ENCODE peak calls at places on chromosomes 16 and 17, in four cellular contexts. One of them, this sample, is unnamed.

GRCh38 chr17:9258115-9259020 is 237.1 kb downstream of the NTN1 start:
- DNase-seq in fibroblast of lung: no peak
- DNase-seq in PC-3: no peak
- DNase-seq in neural progenitor cell: no peak
- DNase-seq in this sample: no peak

GRCh38 chr17:61481421-61481820 is 29.2 kb downstream of the TBX4 start:
- DNase-seq in fibroblast of lung: no peak
- DNase-seq in PC-3: no peak
- DNase-seq in neural progenitor cell: no peak
- DNase-seq in this sample: no peak

GRCh38 chr17:42548070-42548837 is 4.5 kb upstream of the HSD17B1 start:
- DNase-seq in fibroblast of lung: no peak
- DNase-seq in PC-3: peak; percentile 81
- DNase-seq in neural progenitor cell: peak; percentile 90
- DNase-seq in this sample: peak; percentile 97

GRCh38 chr17:77494664-77495435 is 354.1 kb downstream of the SEC14L1 start:
- DNase-seq in fibroblast of lung: peak; percentile 78
- DNase-seq in PC-3: peak; percentile 83
- DNase-seq in neural progenitor cell: peak; percentile 87
- DNase-seq in this sample: peak; percentile 91

GRCh38 chr17:35192708-35193107 is 1.5 kb downstream of the SLC35G3 start:
- DNase-seq in fibroblast of lung: no peak
- DNase-seq in PC-3: no peak
- DNase-seq in neural progenitor cell: no peak
- DNase-seq in this sample: no peak

GRCh38 chr16:14531101-14531500 is 99.0 kb downstream of the PARN start:
- DNase-seq in fibroblast of lung: no peak
- DNase-seq in PC-3: no peak
- DNase-seq in neural progenitor cell: no peak
- DNase-seq in this sample: no peak

GRCh38 chr16:7408700-7409340 is 76.2 kb downstream of the RBFOX1 start:
- DNase-seq in fibroblast of lung: no peak
- DNase-seq in PC-3: no peak
- DNase-seq in neural progenitor cell: peak; percentile 7
- DNase-seq in this sample: no peak

GRCh38 chr16:84976644-84977400 is 34.5 kb downstream of the ZDHHC7 start:
- DNase-seq in fibroblast of lung: no peak
- DNase-seq in PC-3: no peak
- DNase-seq in neural progenitor cell: no peak
- DNase-seq in this sample: no peak

GRCh38 chr17:4899341-4900230 is at the start of gene C17orf107:
- DNase-seq in fibroblast of lung: peak; percentile 72
- DNase-seq in PC-3: no peak
- DNase-seq in neural progenitor cell: peak; percentile 81
- DNase-seq in this sample: no peak

GRCh38 chr17:325270-325976 is 27.2 kb downstream of the RPH3AL start:
- DNase-seq in fibroblast of lung: no peak
- DNase-seq in PC-3: no peak
- DNase-seq in neural progenitor cell: no peak
- DNase-seq in this sample: no peak

GRCh38 chr17:28738680-28739384 is 5.0 kb upstream of the TRAF4 start:
- DNase-seq in fibroblast of lung: no peak
- DNase-seq in PC-3: no peak
- DNase-seq in neural progenitor cell: no peak
- DNase-seq in this sample: no peak

GRCh38 chr16:3044708-3045107 is 1.7 kb upstream of the MMP25 start:
- DNase-seq in fibroblast of lung: no peak
- DNase-seq in PC-3: no peak
- DNase-seq in neural progenitor cell: no peak
- DNase-seq in this sample: no peak

GRCh38 chr16:3047387-3047720 is 993 bp downstream of the MMP25 start:
- DNase-seq in fibroblast of lung: no peak
- DNase-seq in PC-3: no peak
- DNase-seq in neural progenitor cell: no peak
- DNase-seq in this sample: no peak

GRCh38 chr16:3046506-3047386 is at the start of gene MMP25:
- DNase-seq in fibroblast of lung: no peak
- DNase-seq in PC-3: no peak
- DNase-seq in neural progenitor cell: peak; percentile 61
- DNase-seq in this sample: no peak

GRCh38 chr16:3042376-3042775 is 4.0 kb upstream of the MMP25 start:
- DNase-seq in fibroblast of lung: no peak
- DNase-seq in PC-3: no peak
- DNase-seq in neural progenitor cell: no peak
- DNase-seq in this sample: no peak

GRCh38 chr16:3045758-3046505 is 429 bp upstream of the MMP25 start:
- DNase-seq in fibroblast of lung: no peak
- DNase-seq in PC-3: no peak
- DNase-seq in neural progenitor cell: peak; percentile 66
- DNase-seq in this sample: no peak
- TF ChIP-seq EZH2 in fibroblast of lung: peak; percentile 92
- TF ChIP-seq EZH2 in PC-3: no peak
- TF ChIP-seq EZH2 in neural progenitor cell: peak; percentile 81
- TF ChIP-seq EZH2 in this sample: no peak

GRCh38 chr16:28259091-28259780 is 33.1 kb upstream of the SBK1 start:
- DNase-seq in fibroblast of lung: no peak
- DNase-seq in PC-3: no peak
- DNase-seq in neural progenitor cell: no peak
- DNase-seq in this sample: no peak
- TF ChIP-seq EZH2 in fibroblast of lung: no peak
- TF ChIP-seq EZH2 in PC-3: no peak
- TF ChIP-seq EZH2 in neural progenitor cell: no peak
- TF ChIP-seq EZH2 in this sample: no peak

GRCh38 chr17:74862108-74862901 is 2.6 kb upstream of the GRIN2C start:
- DNase-seq in fibroblast of lung: peak; percentile 33
- DNase-seq in PC-3: peak; percentile 36
- DNase-seq in neural progenitor cell: peak; percentile 93
- DNase-seq in this sample: peak; percentile 94
- TF ChIP-seq EZH2 in fibroblast of lung: peak; percentile 76
- TF ChIP-seq EZH2 in PC-3: no peak
- TF ChIP-seq EZH2 in neural progenitor cell: peak; percentile 7
- TF ChIP-seq EZH2 in this sample: no peak

DNA sequence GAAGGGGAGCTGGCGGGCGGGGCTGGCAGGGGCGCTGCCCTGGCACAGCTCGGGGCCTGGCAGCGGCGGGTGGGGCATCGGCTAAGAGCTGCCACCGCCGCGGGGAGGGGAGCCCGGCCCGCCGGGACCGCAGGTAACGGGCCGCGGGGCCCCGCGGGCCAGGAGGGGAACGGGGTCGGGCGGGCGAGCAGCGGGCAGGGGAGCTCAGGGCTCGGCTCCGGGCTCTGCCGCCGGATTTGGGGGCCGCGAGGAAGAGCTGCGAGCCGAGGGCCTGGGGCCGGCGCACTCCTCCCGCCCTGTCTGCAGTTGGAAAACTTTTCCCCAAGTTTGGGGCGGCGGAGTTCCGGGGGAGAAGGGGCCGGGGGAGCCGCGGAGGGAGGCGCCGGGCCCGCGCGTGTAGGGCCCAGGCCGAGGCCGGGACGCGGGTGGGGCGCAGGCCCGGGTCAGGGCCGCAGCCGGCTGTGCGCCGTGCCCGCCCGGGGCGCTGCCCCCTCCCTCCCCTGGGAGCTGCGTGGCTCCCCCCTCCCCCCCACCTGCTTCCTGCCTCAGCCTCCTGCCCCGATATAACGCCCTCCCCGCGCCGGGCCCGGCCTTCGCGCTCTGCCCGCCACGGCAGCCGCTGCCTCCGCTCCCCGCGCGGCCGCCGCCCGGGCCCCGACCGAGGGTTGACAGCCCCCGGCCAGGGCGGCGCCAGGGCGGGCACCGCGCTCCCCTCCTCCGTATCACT is 754 bp downstream of the HIC1 start:
- DNase-seq in fibroblast of lung: peak; percentile 67
- DNase-seq in PC-3: no peak
- DNase-seq in neural progenitor cell: no peak
- DNase-seq in this sample: no peak
- TF ChIP-seq EZH2 in fibroblast of lung: no peak
- TF ChIP-seq EZH2 in PC-3: no peak
- TF ChIP-seq EZH2 in neural progenitor cell: no peak
- TF ChIP-seq EZH2 in this sample: peak; percentile 11

GRCh38 chr17:82710499-82711232 is 5.8 kb upstream of the FN3KRP start:
- DNase-seq in fibroblast of lung: no peak
- DNase-seq in PC-3: no peak
- DNase-seq in neural progenitor cell: peak; percentile 26
- DNase-seq in this sample: no peak

GRCh38 chr17:82709024-82709675 is 7.4 kb upstream of the FN3KRP start:
- DNase-seq in fibroblast of lung: no peak
- DNase-seq in PC-3: no peak
- DNase-seq in neural progenitor cell: no peak
- DNase-seq in this sample: no peak

GRCh38 chr17:82709676-82710498 is 6.6 kb upstream of the FN3KRP start:
- DNase-seq in fibroblast of lung: no peak
- DNase-seq in PC-3: no peak
- DNase-seq in neural progenitor cell: no peak
- DNase-seq in this sample: no peak

GRCh38 chr17:82716383-82717181 is at the start of gene FN3KRP:
- DNase-seq in fibroblast of lung: peak; percentile 92
- DNase-seq in PC-3: peak; percentile 89
- DNase-seq in neural progenitor cell: peak; percentile 98
- DNase-seq in this sample: peak; percentile 86

DNA sequence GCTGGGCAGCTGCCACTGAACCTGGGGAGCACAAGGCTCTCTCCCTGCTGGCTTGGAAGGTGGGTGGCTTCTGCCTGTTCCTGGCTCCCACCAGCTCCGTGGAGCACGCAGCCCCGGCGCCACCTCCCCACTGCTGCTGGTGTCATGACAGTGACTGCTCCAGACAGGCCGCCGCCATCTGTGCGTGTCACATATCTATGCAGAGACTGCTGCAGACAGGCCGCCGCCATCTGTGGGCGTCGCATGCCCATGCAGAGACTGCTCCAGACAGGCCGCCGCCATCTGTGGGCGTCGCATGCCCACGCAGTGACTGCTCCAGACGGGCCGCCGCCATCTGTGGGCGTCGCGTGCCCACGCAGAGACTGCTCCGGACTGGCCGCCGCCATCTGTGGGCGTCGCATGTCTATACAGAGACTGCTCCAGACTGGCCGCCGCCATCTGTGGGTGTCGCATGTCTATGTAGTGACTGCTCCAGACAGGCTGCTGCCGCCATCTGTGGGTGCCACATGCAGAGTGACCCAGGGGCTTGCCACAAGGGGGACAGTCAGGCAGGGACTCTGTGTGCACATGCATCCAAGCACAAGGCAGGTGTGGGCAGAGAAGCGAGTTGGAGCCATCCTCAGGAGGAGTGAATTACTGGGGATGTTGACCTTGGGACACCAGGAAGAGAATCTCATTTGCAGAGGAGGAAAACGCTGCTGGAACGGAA is 3.3 kb upstream of the FN3KRP start:
- DNase-seq in fibroblast of lung: no peak
- DNase-seq in PC-3: no peak
- DNase-seq in neural progenitor cell: no peak
- DNase-seq in this sample: no peak
- TF ChIP-seq EZH2 in fibroblast of lung: no peak
- TF ChIP-seq EZH2 in PC-3: no peak
- TF ChIP-seq EZH2 in neural progenitor cell: no peak
- TF ChIP-seq EZH2 in this sample: no peak

This sample was measured in H1.